ENCODE peak calls at places on chromosomes 16 and 17, in six cellular contexts. One of them, this sample, is unnamed. For H3K27me3, the result is how much of the 10 kb centered on the place peaks cover.

GRCh38 chr17:78114831-78115723 is 13.5 kb downstream of the TMC6 start:
- DNase-seq in ovary: no peak
- DNase-seq in vagina: no peak
- DNase-seq in pancreas: no peak
- DNase-seq in BJ: no peak
- DNase-seq in heart left ventricle: peak
- DNase-seq in this sample: no peak

GRCh38 chr17:21119247-21119944 is 7.4 kb upstream of the DHRS7B start:
- DNase-seq in ovary: peak
- DNase-seq in vagina: no peak
- DNase-seq in pancreas: peak
- DNase-seq in BJ: no peak
- DNase-seq in heart left ventricle: peak
- DNase-seq in this sample: peak

GRCh38 chr16:68605746-68606145 is 39.4 kb upstream of the CDH3 start:
- DNase-seq in ovary: no peak
- DNase-seq in vagina: no peak
- DNase-seq in pancreas: no peak
- DNase-seq in BJ: no peak
- DNase-seq in heart left ventricle: no peak
- DNase-seq in this sample: no peak

GRCh38 chr17:27439342-27439741 is 16.9 kb upstream of the KSR1 start:
- DNase-seq in ovary: no peak
- DNase-seq in vagina: no peak
- DNase-seq in pancreas: no peak
- DNase-seq in BJ: no peak
- DNase-seq in heart left ventricle: no peak
- DNase-seq in this sample: no peak

GRCh38 chr17:682150-682549 is 32.5 kb downstream of the VPS53 start:
- DNase-seq in ovary: no peak
- DNase-seq in vagina: no peak
- DNase-seq in pancreas: no peak
- DNase-seq in BJ: no peak
- DNase-seq in heart left ventricle: no peak
- DNase-seq in this sample: no peak

GRCh38 chr17:66704858-66705257 is 130.1 kb upstream of the CACNG5 start:
- DNase-seq in ovary: no peak
- DNase-seq in vagina: no peak
- DNase-seq in pancreas: no peak
- DNase-seq in BJ: no peak
- DNase-seq in heart left ventricle: no peak
- DNase-seq in this sample: no peak

GRCh38 chr17:30236297-30236624 is 764 bp upstream of the SLC6A4 start:
- DNase-seq in ovary: no peak
- DNase-seq in vagina: no peak
- DNase-seq in pancreas: no peak
- DNase-seq in BJ: no peak
- DNase-seq in heart left ventricle: no peak
- DNase-seq in this sample: no peak

GRCh38 chr17:36755586-36755985 is 154.2 kb downstream of the MRM1 start:
- DNase-seq in ovary: no peak
- DNase-seq in vagina: no peak
- DNase-seq in pancreas: no peak
- DNase-seq in BJ: no peak
- DNase-seq in heart left ventricle: no peak
- DNase-seq in this sample: no peak

GRCh38 chr17:21284319-21285163 is at the start of gene MAP2K3:
- DNase-seq in ovary: peak
- DNase-seq in vagina: peak
- DNase-seq in pancreas: peak
- DNase-seq in BJ: peak
- DNase-seq in heart left ventricle: peak
- DNase-seq in this sample: peak

GRCh38 chr16:85310868-85311585 is 198.8 kb upstream of the CIBAR2 start:
- DNase-seq in ovary: no peak
- DNase-seq in vagina: no peak
- DNase-seq in pancreas: no peak
- DNase-seq in BJ: no peak
- DNase-seq in heart left ventricle: peak
- DNase-seq in this sample: peak

GRCh38 chr17:73091770-73092517 is 544 bp downstream of the SLC39A11 start:
- DNase-seq in ovary: peak
- DNase-seq in vagina: peak
- DNase-seq in pancreas: peak
- DNase-seq in BJ: no peak
- DNase-seq in heart left ventricle: peak
- DNase-seq in this sample: no peak

GRCh38 chr17:40995121-40995520 is 1.2 kb upstream of the KRTAP3-3 start:
- DNase-seq in ovary: no peak
- DNase-seq in vagina: no peak
- DNase-seq in pancreas: no peak
- DNase-seq in BJ: no peak
- DNase-seq in heart left ventricle: no peak
- DNase-seq in this sample: no peak

GRCh38 chr17:52136173-52136572 is 22.3 kb downstream of the CA10 start:
- DNase-seq in ovary: no peak
- DNase-seq in vagina: no peak
- DNase-seq in pancreas: no peak
- DNase-seq in BJ: no peak
- DNase-seq in heart left ventricle: no peak
- DNase-seq in this sample: no peak

GRCh38 chr17:66240630-66241029 is 11.4 kb upstream of the APOH start:
- DNase-seq in ovary: no peak
- DNase-seq in vagina: no peak
- DNase-seq in pancreas: no peak
- DNase-seq in BJ: peak
- DNase-seq in heart left ventricle: no peak
- DNase-seq in this sample: no peak

GRCh38 chr16:65421596-65421995 is 299.7 kb upstream of the CDH11 start:
- DNase-seq in ovary: no peak
- DNase-seq in vagina: no peak
- DNase-seq in pancreas: no peak
- DNase-seq in BJ: no peak
- DNase-seq in heart left ventricle: no peak
- DNase-seq in this sample: no peak

GRCh38 chr17:32111141-32111771 is 31.0 kb upstream of the RHOT1 start:
- DNase-seq in ovary: peak
- DNase-seq in vagina: peak
- DNase-seq in pancreas: no peak
- DNase-seq in BJ: no peak
- DNase-seq in heart left ventricle: peak
- DNase-seq in this sample: peak

GRCh38 chr16:70444249-70445063 is 5.6 kb upstream of the ST3GAL2 start:
- DNase-seq in ovary: no peak
- DNase-seq in vagina: no peak
- DNase-seq in pancreas: no peak
- DNase-seq in BJ: no peak
- DNase-seq in heart left ventricle: no peak
- DNase-seq in this sample: no peak

GRCh38 chr16:75096730-75097129 is 19.9 kb downstream of the LDHD start:
- DNase-seq in ovary: no peak
- DNase-seq in vagina: no peak
- DNase-seq in pancreas: peak
- DNase-seq in BJ: no peak
- DNase-seq in heart left ventricle: no peak
- DNase-seq in this sample: no peak

GRCh38 chr16:46757339-46758050 is 9.4 kb upstream of the MYLK3 start:
- DNase-seq in ovary: no peak
- DNase-seq in vagina: no peak
- DNase-seq in pancreas: no peak
- DNase-seq in BJ: no peak
- DNase-seq in heart left ventricle: peak
- DNase-seq in this sample: no peak

DNA sequence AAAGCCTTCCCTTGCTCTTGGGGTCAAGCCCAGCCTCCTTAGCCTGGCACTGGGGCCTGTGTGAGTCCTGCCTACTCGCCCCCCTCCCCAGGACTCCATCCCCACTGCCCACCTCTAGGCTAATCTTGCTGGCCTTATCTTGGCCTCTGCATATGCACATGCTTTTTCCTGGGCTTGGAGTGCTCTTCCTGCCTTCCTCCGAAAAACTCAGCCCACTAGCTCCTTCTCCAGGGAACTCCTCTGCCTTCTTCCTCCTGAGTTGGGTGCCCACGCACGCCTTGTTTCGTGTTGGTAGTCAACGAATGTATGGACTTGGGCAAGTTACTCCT is 16.5 kb downstream of the TBX2 start:
- DNase-seq in ovary: no peak
- DNase-seq in vagina: peak
- DNase-seq in pancreas: no peak
- DNase-seq in BJ: no peak
- DNase-seq in heart left ventricle: no peak
- DNase-seq in this sample: no peak
- H3K4me3 ChIP-seq in ovary: no peak
- H3K4me3 ChIP-seq in vagina: no peak
- H3K4me3 ChIP-seq in pancreas: no peak
- H3K4me3 ChIP-seq in BJ: no peak
- H3K4me3 ChIP-seq in heart left ventricle: peak
- H3K4me3 ChIP-seq in this sample: no peak

GRCh38 chr16:50845296-50845695 is 103.4 kb downstream of the CYLD start:
- DNase-seq in ovary: no peak
- DNase-seq in vagina: peak
- DNase-seq in pancreas: no peak
- DNase-seq in BJ: no peak
- DNase-seq in heart left ventricle: no peak
- DNase-seq in this sample: no peak
- H3K27me3 ChIP-seq in ovary: under half
- H3K27me3 ChIP-seq in vagina: under half
- H3K27me3 ChIP-seq in pancreas: under half
- H3K27me3 ChIP-seq in BJ: under half
- H3K27me3 ChIP-seq in heart left ventricle: under half
- H3K27me3 ChIP-seq in this sample: under half

GRCh38 chr17:82344175-82344907 is 10.8 kb upstream of the SECTM1 start:
- DNase-seq in ovary: no peak
- DNase-seq in vagina: no peak
- DNase-seq in pancreas: no peak
- DNase-seq in BJ: no peak
- DNase-seq in heart left ventricle: no peak
- DNase-seq in this sample: no peak
- H3K4me3 ChIP-seq in ovary: no peak
- H3K4me3 ChIP-seq in vagina: no peak
- H3K4me3 ChIP-seq in pancreas: no peak
- H3K4me3 ChIP-seq in BJ: no peak
- H3K4me3 ChIP-seq in heart left ventricle: no peak
- H3K4me3 ChIP-seq in this sample: no peak

GRCh38 chr16:31328322-31329052 is 26.5 kb upstream of the ITGAX start:
- DNase-seq in ovary: no peak
- DNase-seq in vagina: no peak
- DNase-seq in pancreas: no peak
- DNase-seq in BJ: no peak
- DNase-seq in heart left ventricle: no peak
- DNase-seq in this sample: no peak
- H3K27me3 ChIP-seq in ovary: under half
- H3K27me3 ChIP-seq in vagina: under half
- H3K27me3 ChIP-seq in pancreas: under half
- H3K27me3 ChIP-seq in BJ: under half
- H3K27me3 ChIP-seq in heart left ventricle: under half
- H3K27me3 ChIP-seq in this sample: under half